ENCODE peak calls at places on chromosomes 13 and 19, in nine cellular contexts. E is uterus; N is body of pancreas; Z is right lobe of liver; L is cardiac muscle cell; J is IMR-90; Y is stomach; R is CD8-positive, alpha-beta T cell; I is prostate gland. U is an unnamed sample. For H3K4me1, the result is how much of the 10 kb centered on the place peaks cover.

GRCh38 chr19:29477831-29478577 is 47.8 kb upstream of the VSTM2B start:
- DNase-seq in E (no peak), N (no peak), Z (no peak), L (no peak), J (no peak), Y (no peak), R (peak), I (no peak), U (no peak)

GRCh38 chr13:69970521-69970920 is 137.1 kb upstream of the ATXN8OS start:
- DNase-seq in E (no peak), N (no peak), Z (no peak), L (no peak), J (no peak), Y (no peak), R (no peak), I (no peak), U (no peak)

GRCh38 chr19:16198363-16198636 is 589 bp downstream of the AP1M1 start:
- DNase-seq in E (no peak), N (no peak), Z (no peak), L (no peak), J (no peak), Y (no peak), R (no peak), I (no peak), U (no peak)

GRCh38 chr19:54463531-54464043 is at the start of gene LENG9:
- DNase-seq in E (peak), N (peak), Z (peak), L (peak), J (peak), Y (peak), R (peak), I (peak), U (peak)

GRCh38 chr19:52351512-52351911 is 15.5 kb downstream of the ZNF610 start:
- DNase-seq in E (no peak), N (no peak), Z (no peak), L (peak), J (no peak), Y (no peak), R (no peak), I (no peak), U (no peak)

GRCh38 chr19:45195764-45196163 is 17.2 kb downstream of the BLOC1S3 start:
- DNase-seq in E (no peak), N (no peak), Z (no peak), L (no peak), J (peak), Y (no peak), R (no peak), I (no peak), U (no peak)

GRCh38 chr19:51640371-51640770 is 6.3 kb downstream of the SIGLEC14 start:
- DNase-seq in E (no peak), N (no peak), Z (no peak), L (no peak), J (no peak), Y (no peak), R (no peak), I (no peak), U (no peak)

GRCh38 chr19:53991224-53992113 is at the start of gene CACNG6:
- DNase-seq in E (no peak), N (no peak), Z (no peak), L (peak), J (no peak), Y (peak), R (no peak), I (no peak), U (no peak)

GRCh38 chr19:49430678-49431329 is 5.6 kb downstream of the GFY start:
- DNase-seq in E (no peak), N (no peak), Z (no peak), L (no peak), J (no peak), Y (no peak), R (no peak), I (no peak), U (no peak)

GRCh38 chr13:113664751-113665581 is 2.1 kb upstream of the GRK1 start:
- DNase-seq in E (peak), N (peak), Z (peak), L (no peak), J (no peak), Y (peak), R (no peak), I (no peak), U (no peak)

GRCh38 chr13:107202371-107203023 is 634.6 kb upstream of the ARGLU1 start:
- DNase-seq in E (peak), N (no peak), Z (no peak), L (no peak), J (peak), Y (peak), R (no peak), I (no peak), U (no peak)

GRCh38 chr19:9644472-9644871 is 23.4 kb upstream of the ZNF561 start:
- DNase-seq in E (no peak), N (no peak), Z (no peak), L (no peak), J (no peak), Y (no peak), R (no peak), I (no peak), U (no peak)

GRCh38 chr19:9640956-9641355 is 19.9 kb upstream of the ZNF561 start:
- DNase-seq in E (no peak), N (no peak), Z (no peak), L (no peak), J (no peak), Y (no peak), R (no peak), I (no peak), U (no peak)

GRCh38 chr19:9641810-9642209 is 20.8 kb upstream of the ZNF561 start:
- DNase-seq in E (no peak), N (no peak), Z (no peak), L (no peak), J (no peak), Y (no peak), R (no peak), I (no peak), U (no peak)

GRCh38 chr19:9650345-9650744 is 24.6 kb downstream of the ZNF562 start:
- DNase-seq in E (no peak), N (no peak), Z (no peak), L (no peak), J (no peak), Y (no peak), R (no peak), I (no peak), U (no peak)

GRCh38 chr19:9645466-9645865 is 24.4 kb upstream of the ZNF561 start:
- DNase-seq in E (no peak), N (no peak), Z (no peak), L (no peak), J (no peak), Y (no peak), R (no peak), I (no peak), U (no peak)
- TF ChIP-seq CTCF in E (no peak), N (no peak), Z (no peak), L (no peak), J (no peak), Y (no peak), R (no peak), I (no peak), U (no peak)

DNA sequence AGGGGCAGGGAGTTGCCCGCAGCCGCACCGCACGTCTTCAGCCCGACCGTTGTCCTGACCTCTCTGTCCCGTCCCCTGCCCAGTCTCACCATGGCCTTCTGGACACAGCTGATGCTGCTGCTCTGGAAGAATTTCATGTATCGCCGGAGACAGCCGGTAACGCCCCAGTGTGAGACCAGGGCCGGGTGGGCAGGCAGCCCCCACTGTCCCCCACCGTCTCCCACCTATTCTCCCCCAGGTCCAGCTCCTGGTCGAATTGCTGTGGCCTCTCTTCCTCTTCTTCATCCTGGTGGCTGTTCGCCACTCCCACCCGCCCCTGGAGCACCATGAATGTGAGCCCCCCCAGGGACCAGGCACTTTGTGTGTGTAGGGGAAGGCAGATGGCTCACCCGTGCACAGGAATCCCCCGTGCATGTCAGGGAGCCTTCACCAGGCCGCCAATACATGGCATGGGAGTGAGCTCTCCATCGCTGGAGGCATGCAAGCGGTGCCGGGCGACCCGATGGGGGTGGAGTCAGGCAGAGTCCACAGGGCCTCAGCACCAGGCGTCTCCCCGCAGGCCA is 1.4 kb downstream of the ABCA7 start:
- DNase-seq in E (no peak), N (no peak), Z (no peak), L (no peak), J (no peak), Y (no peak), R (no peak), I (no peak), U (no peak)
- H3K4me1 ChIP-seq in E (under half), N (under half), Z (under half), L (under half), J (under half), Y (under half), R (under half), I (under half), U (under half)

GRCh38 chr19:38422405-38422804 is 3.6 kb downstream of the RASGRP4 start:
- DNase-seq in E (no peak), N (no peak), Z (no peak), L (no peak), J (no peak), Y (no peak), R (no peak), I (no peak), U (no peak)
- TF ChIP-seq CTCF in E (no peak), N (no peak), Z (no peak), L (no peak), J (no peak), Y (no peak), R (no peak), I (no peak), U (no peak)

GRCh38 chr13:50419896-50420295 is 404.7 kb downstream of the KCNRG start:
- DNase-seq in E (no peak), N (no peak), Z (no peak), L (no peak), J (no peak), Y (peak), R (no peak), I (no peak), U (no peak)

GRCh38 chr13:50422181-50423148 is 407.2 kb downstream of the KCNRG start:
- DNase-seq in E (no peak), N (no peak), Z (no peak), L (no peak), J (no peak), Y (no peak), R (no peak), I (no peak), U (no peak)

GRCh38 chr13:50419466-50419865 is 404.2 kb downstream of the KCNRG start:
- DNase-seq in E (no peak), N (no peak), Z (no peak), L (peak), J (peak), Y (no peak), R (no peak), I (no peak), U (no peak)

GRCh38 chr13:50421457-50422130 is 406.4 kb downstream of the KCNRG start:
- DNase-seq in E (no peak), N (no peak), Z (no peak), L (no peak), J (peak), Y (no peak), R (no peak), I (no peak), U (no peak)

DNA sequence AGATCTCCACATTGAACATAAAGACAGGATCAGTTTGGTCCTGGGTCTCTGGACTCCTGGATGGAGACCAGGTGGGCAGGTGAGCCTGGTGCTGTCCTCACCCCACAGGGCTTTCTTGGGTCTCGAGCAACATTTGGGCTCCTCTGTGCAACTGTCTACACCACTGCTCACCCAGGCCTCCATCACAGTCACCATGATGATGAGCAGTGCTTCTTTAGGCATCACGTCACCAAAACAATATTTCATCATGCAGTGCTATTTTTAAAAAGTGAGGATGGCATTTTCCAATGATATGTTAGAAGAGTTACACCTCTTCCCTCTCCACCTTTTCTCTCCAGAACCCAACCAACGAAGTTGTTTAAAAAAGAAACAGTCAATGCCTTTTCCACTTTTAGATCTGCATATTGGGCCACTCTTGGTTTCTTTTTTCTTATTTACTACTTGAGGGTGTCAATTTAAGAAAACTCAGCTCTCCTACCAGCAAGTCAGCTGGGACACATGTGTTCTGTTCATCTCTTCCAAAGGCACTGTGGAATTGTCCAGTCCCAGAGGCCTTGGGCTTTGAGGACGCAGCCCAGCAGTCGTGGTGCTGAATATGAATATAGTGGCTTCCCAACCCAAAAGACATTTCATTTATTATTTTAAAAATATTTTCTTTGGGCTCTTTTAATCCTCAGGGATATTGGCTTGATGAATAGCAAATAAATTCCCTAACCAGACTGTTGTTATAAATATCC is 405.6 kb downstream of the KCNRG start:
- DNase-seq in E (no peak), N (no peak), Z (no peak), L (no peak), J (no peak), Y (no peak), R (no peak), I (no peak), U (no peak)
- H3K4me1 ChIP-seq in E (under half), N (under half), Z (under half), L (under half), J (under half), Y (under half), R (under half), I (under half), U (half or more)

DNA sequence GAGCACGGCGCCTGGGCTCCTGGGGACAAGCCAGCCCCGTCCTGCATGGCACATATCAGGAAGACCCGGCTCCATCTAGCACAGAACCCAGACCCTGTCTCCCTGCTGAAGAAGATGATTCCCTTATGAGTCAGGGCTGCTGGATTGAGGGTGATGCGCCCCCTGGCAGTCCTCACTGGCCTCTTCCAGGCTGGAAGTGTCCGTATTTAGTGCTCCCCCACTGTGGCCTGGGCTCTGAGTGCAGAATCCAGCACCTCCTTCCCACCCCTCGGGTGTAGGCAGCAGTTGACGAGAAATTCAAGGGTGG is 14.9 kb downstream of the COMP start:
- DNase-seq in E (no peak), N (no peak), Z (no peak), L (no peak), J (peak), Y (no peak), R (no peak), I (no peak), U (no peak)
- TF ChIP-seq CTCF in E (no peak), N (no peak), Z (no peak), L (peak), J (peak), Y (no peak), R (no peak), I (no peak), U (no peak)

DNA sequence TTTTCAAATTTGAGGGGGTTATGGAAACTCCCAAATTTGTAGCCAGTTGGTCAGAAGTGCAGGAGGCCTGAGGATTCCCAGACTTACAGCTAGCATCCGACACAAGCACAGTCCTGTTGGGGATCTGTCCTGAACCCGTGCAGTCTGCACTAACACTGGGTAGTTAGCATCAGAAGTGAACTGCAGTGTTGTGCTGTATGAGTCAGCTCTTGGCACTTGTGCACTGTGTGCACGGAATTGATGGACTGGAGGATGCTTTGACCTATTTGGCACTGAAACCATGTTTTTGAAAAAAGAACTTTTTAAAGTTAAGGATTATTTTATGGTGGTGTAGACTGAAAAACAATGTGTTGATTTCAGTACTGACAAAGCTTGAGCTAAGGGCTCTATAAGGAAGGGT is 279.0 kb downstream of the NHLRC3 start:
- DNase-seq in E (peak), N (no peak), Z (no peak), L (no peak), J (peak), Y (no peak), R (no peak), I (no peak), U (no peak)
- H3K4me1 ChIP-seq in E (under half), N (under half), Z (under half), L (under half), J (under half), Y (under half), R (under half), I (under half), U (under half)